ENCODE peak calls at places on chromosomes 11 and 22, in six cellular contexts. One of them, this sample, is unnamed.
A peak's percentile ranks its signal among the peaks of the same experiment; 100 is the strongest.

GRCh38 chr11:102853055-102853454 is 9.6 kb upstream of the MMP3 start:
- DNase-seq in SK-N-SH: no peak
- DNase-seq in transverse colon: no peak
- DNase-seq in sigmoid colon: no peak
- DNase-seq in upper lobe of left lung: no peak
- DNase-seq in esophagus muscularis mucosa: no peak
- DNase-seq in this sample: no peak

GRCh38 chr11:104127828-104128227 is 36.1 kb downstream of the PDGFD start:
- DNase-seq in SK-N-SH: no peak
- DNase-seq in transverse colon: no peak
- DNase-seq in sigmoid colon: no peak
- DNase-seq in upper lobe of left lung: no peak
- DNase-seq in esophagus muscularis mucosa: no peak
- DNase-seq in this sample: no peak

GRCh38 chr11:74570266-74571061 is 21.9 kb upstream of the POLD3 start:
- DNase-seq in SK-N-SH: peak; percentile 70
- DNase-seq in transverse colon: peak; percentile 66
- DNase-seq in sigmoid colon: no peak
- DNase-seq in upper lobe of left lung: peak; percentile 40
- DNase-seq in esophagus muscularis mucosa: no peak
- DNase-seq in this sample: no peak

GRCh38 chr11:84719935-84720577 is 907.1 kb downstream of the DLG2 start:
- DNase-seq in SK-N-SH: peak; percentile 44
- DNase-seq in transverse colon: peak; percentile 7
- DNase-seq in sigmoid colon: no peak
- DNase-seq in upper lobe of left lung: no peak
- DNase-seq in esophagus muscularis mucosa: no peak
- DNase-seq in this sample: no peak

GRCh38 chr11:86955674-86956522 is 703 bp upstream of the FZD4 start:
- DNase-seq in SK-N-SH: peak; percentile 88
- DNase-seq in transverse colon: peak; percentile 85
- DNase-seq in sigmoid colon: peak; percentile 93
- DNase-seq in upper lobe of left lung: peak; percentile 88
- DNase-seq in esophagus muscularis mucosa: peak; percentile 96
- DNase-seq in this sample: peak; percentile 91

GRCh38 chr11:14418801-14419417 is 59.9 kb upstream of the RRAS2 start:
- DNase-seq in SK-N-SH: peak; percentile 34
- DNase-seq in transverse colon: no peak
- DNase-seq in sigmoid colon: no peak
- DNase-seq in upper lobe of left lung: no peak
- DNase-seq in esophagus muscularis mucosa: no peak
- DNase-seq in this sample: no peak

GRCh38 chr11:75273331-75273988 is 32.9 kb downstream of the TPBGL start:
- DNase-seq in SK-N-SH: no peak
- DNase-seq in transverse colon: no peak
- DNase-seq in sigmoid colon: peak; percentile 56
- DNase-seq in upper lobe of left lung: peak; percentile 16
- DNase-seq in esophagus muscularis mucosa: no peak
- DNase-seq in this sample: no peak

GRCh38 chr22:45580703-45581381 is 78.2 kb downstream of the FBLN1 start:
- DNase-seq in SK-N-SH: no peak
- DNase-seq in transverse colon: no peak
- DNase-seq in sigmoid colon: no peak
- DNase-seq in upper lobe of left lung: no peak
- DNase-seq in esophagus muscularis mucosa: no peak
- DNase-seq in this sample: no peak

GRCh38 chr11:128453444-128454336 is 133.7 kb downstream of the ETS1 start:
- DNase-seq in SK-N-SH: no peak
- DNase-seq in transverse colon: peak; percentile 62
- DNase-seq in sigmoid colon: peak; percentile 91
- DNase-seq in upper lobe of left lung: no peak
- DNase-seq in esophagus muscularis mucosa: no peak
- DNase-seq in this sample: no peak

GRCh38 chr11:92837595-92837994 is 131.9 kb upstream of the MTNR1B start:
- DNase-seq in SK-N-SH: no peak
- DNase-seq in transverse colon: no peak
- DNase-seq in sigmoid colon: no peak
- DNase-seq in upper lobe of left lung: no peak
- DNase-seq in esophagus muscularis mucosa: no peak
- DNase-seq in this sample: no peak

GRCh38 chr11:18563090-18563730 is 25.3 kb downstream of the UEVLD start:
- DNase-seq in SK-N-SH: no peak
- DNase-seq in transverse colon: no peak
- DNase-seq in sigmoid colon: no peak
- DNase-seq in upper lobe of left lung: no peak
- DNase-seq in esophagus muscularis mucosa: no peak
- DNase-seq in this sample: no peak

DNA sequence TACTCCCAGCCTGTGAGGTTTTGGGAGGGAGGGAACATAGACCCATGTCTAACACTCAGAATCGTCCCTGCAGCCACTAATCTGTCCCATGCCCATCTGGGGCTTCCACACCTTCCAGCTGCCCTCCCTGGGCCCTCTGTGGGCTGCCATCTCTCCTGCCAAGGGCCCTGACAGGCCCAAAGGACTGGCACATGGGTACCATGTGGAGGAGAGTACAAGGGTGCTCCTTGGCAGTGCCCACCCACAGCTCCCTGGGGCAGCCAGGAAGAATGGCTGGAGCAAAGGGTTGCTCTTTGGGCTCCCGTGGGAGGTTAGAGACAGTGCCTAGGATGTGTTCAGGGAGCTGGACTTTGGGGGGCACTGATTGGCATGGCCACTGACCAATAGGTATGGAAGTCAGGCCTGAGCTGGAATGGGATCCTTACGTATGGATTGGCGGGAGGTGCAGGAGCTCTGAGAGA is 56.8 kb downstream of the CD82 start:
- DNase-seq in SK-N-SH: no peak
- DNase-seq in transverse colon: peak; percentile 4
- DNase-seq in sigmoid colon: peak; percentile 58
- DNase-seq in upper lobe of left lung: peak; percentile 12
- DNase-seq in esophagus muscularis mucosa: peak; percentile 74
- DNase-seq in this sample: peak; percentile 62
- H3K27ac ChIP-seq in SK-N-SH: no peak overlapping the region
- H3K27ac ChIP-seq in transverse colon: no peak overlapping the region
- H3K27ac ChIP-seq in sigmoid colon: no peak overlapping the region
- H3K27ac ChIP-seq in upper lobe of left lung: no peak overlapping the region
- H3K27ac ChIP-seq in esophagus muscularis mucosa: no peak overlapping the region
- H3K27ac ChIP-seq in this sample: no peak overlapping the region

GRCh38 chr11:44147751-44148150 is 52.3 kb downstream of the EXT2 start:
- DNase-seq in SK-N-SH: no peak
- DNase-seq in transverse colon: no peak
- DNase-seq in sigmoid colon: no peak
- DNase-seq in upper lobe of left lung: no peak
- DNase-seq in esophagus muscularis mucosa: no peak
- DNase-seq in this sample: no peak
- TF ChIP-seq POLR2AphosphoS5 in SK-N-SH: no peak
- TF ChIP-seq POLR2AphosphoS5 in transverse colon: no peak
- TF ChIP-seq POLR2AphosphoS5 in sigmoid colon: no peak
- TF ChIP-seq POLR2AphosphoS5 in upper lobe of left lung: no peak
- TF ChIP-seq POLR2AphosphoS5 in esophagus muscularis mucosa: no peak
- TF ChIP-seq POLR2AphosphoS5 in this sample: no peak

GRCh38 chr11:125901872-125902271 is 1.1 kb downstream of the PUS3 start:
- DNase-seq in SK-N-SH: no peak
- DNase-seq in transverse colon: no peak
- DNase-seq in sigmoid colon: no peak
- DNase-seq in upper lobe of left lung: no peak
- DNase-seq in esophagus muscularis mucosa: no peak
- DNase-seq in this sample: no peak

GRCh38 chr11:125904678-125905077 is 370 bp downstream of the DDX25 start:
- DNase-seq in SK-N-SH: no peak
- DNase-seq in transverse colon: no peak
- DNase-seq in sigmoid colon: no peak
- DNase-seq in upper lobe of left lung: no peak
- DNase-seq in esophagus muscularis mucosa: no peak
- DNase-seq in this sample: no peak

GRCh38 chr11:125902315-125902926 is 585 bp downstream of the PUS3 start:
- DNase-seq in SK-N-SH: no peak
- DNase-seq in transverse colon: no peak
- DNase-seq in sigmoid colon: no peak
- DNase-seq in upper lobe of left lung: no peak
- DNase-seq in esophagus muscularis mucosa: no peak
- DNase-seq in this sample: no peak

GRCh38 chr11:125903753-125904659 is at the start of gene DDX25:
- DNase-seq in SK-N-SH: peak; percentile 95
- DNase-seq in transverse colon: no peak
- DNase-seq in sigmoid colon: no peak
- DNase-seq in upper lobe of left lung: no peak
- DNase-seq in esophagus muscularis mucosa: no peak
- DNase-seq in this sample: no peak

GRCh38 chr11:125902927-125903752 is at the start of gene PUS3:
- DNase-seq in SK-N-SH: peak; percentile 90
- DNase-seq in transverse colon: peak; percentile 90
- DNase-seq in sigmoid colon: peak; percentile 94
- DNase-seq in upper lobe of left lung: peak; percentile 92
- DNase-seq in esophagus muscularis mucosa: peak; percentile 97
- DNase-seq in this sample: peak; percentile 93
- TF ChIP-seq EP300 in SK-N-SH: no peak
- TF ChIP-seq EP300 in transverse colon: no peak
- TF ChIP-seq EP300 in sigmoid colon: no peak
- TF ChIP-seq EP300 in upper lobe of left lung: no peak
- TF ChIP-seq EP300 in esophagus muscularis mucosa: no peak
- TF ChIP-seq EP300 in this sample: no peak

GRCh38 chr22:23762866-23763578 is at the start of gene C22orf15:
- DNase-seq in SK-N-SH: peak; percentile 19
- DNase-seq in transverse colon: no peak
- DNase-seq in sigmoid colon: no peak
- DNase-seq in upper lobe of left lung: no peak
- DNase-seq in esophagus muscularis mucosa: peak; percentile 85
- DNase-seq in this sample: no peak
- H3K27ac ChIP-seq in SK-N-SH: no peak within 1 kb of the TSS
- H3K27ac ChIP-seq in transverse colon: no peak within 1 kb of the TSS
- H3K27ac ChIP-seq in sigmoid colon: no peak within 1 kb of the TSS
- H3K27ac ChIP-seq in upper lobe of left lung: no peak within 1 kb of the TSS
- H3K27ac ChIP-seq in esophagus muscularis mucosa: no peak within 1 kb of the TSS
- H3K27ac ChIP-seq in this sample: no peak within 1 kb of the TSS

GRCh38 chr11:69648679-69649575 is 8.0 kb downstream of the CCND1 start:
- DNase-seq in SK-N-SH: no peak
- DNase-seq in transverse colon: no peak
- DNase-seq in sigmoid colon: peak; percentile 60
- DNase-seq in upper lobe of left lung: no peak
- DNase-seq in esophagus muscularis mucosa: no peak
- DNase-seq in this sample: peak; percentile 52

GRCh38 chr11:69647349-69647748 is 6.4 kb downstream of the CCND1 start:
- DNase-seq in SK-N-SH: no peak
- DNase-seq in transverse colon: no peak
- DNase-seq in sigmoid colon: no peak
- DNase-seq in upper lobe of left lung: no peak
- DNase-seq in esophagus muscularis mucosa: no peak
- DNase-seq in this sample: peak; percentile 48

GRCh38 chr11:69649576-69649900 is 8.6 kb downstream of the CCND1 start:
- DNase-seq in SK-N-SH: no peak
- DNase-seq in transverse colon: no peak
- DNase-seq in sigmoid colon: no peak
- DNase-seq in upper lobe of left lung: no peak
- DNase-seq in esophagus muscularis mucosa: no peak
- DNase-seq in this sample: no peak

GRCh38 chr11:69646493-69647201 is 5.7 kb downstream of the CCND1 start:
- DNase-seq in SK-N-SH: peak; percentile 61
- DNase-seq in transverse colon: no peak
- DNase-seq in sigmoid colon: peak; percentile 57
- DNase-seq in upper lobe of left lung: no peak
- DNase-seq in esophagus muscularis mucosa: no peak
- DNase-seq in this sample: peak; percentile 55

GRCh38 chr11:69647761-69648497 is 7.0 kb downstream of the CCND1 start:
- DNase-seq in SK-N-SH: no peak
- DNase-seq in transverse colon: no peak
- DNase-seq in sigmoid colon: peak; percentile 57
- DNase-seq in upper lobe of left lung: no peak
- DNase-seq in esophagus muscularis mucosa: no peak
- DNase-seq in this sample: peak; percentile 54
- TF ChIP-seq POLR2AphosphoS5 in SK-N-SH: peak; percentile 11
- TF ChIP-seq POLR2AphosphoS5 in transverse colon: no peak
- TF ChIP-seq POLR2AphosphoS5 in sigmoid colon: no peak
- TF ChIP-seq POLR2AphosphoS5 in upper lobe of left lung: no peak
- TF ChIP-seq POLR2AphosphoS5 in esophagus muscularis mucosa: no peak
- TF ChIP-seq POLR2AphosphoS5 in this sample: no peak

GRCh38 chr22:20076627-20077172 is 3.3 kb upstream of the DGCR8 start:
- DNase-seq in SK-N-SH: no peak
- DNase-seq in transverse colon: no peak
- DNase-seq in sigmoid colon: no peak
- DNase-seq in upper lobe of left lung: no peak
- DNase-seq in esophagus muscularis mucosa: no peak
- DNase-seq in this sample: no peak

GRCh38 chr22:20080445-20080775 is 369 bp downstream of the DGCR8 start:
- DNase-seq in SK-N-SH: peak; percentile 90
- DNase-seq in transverse colon: peak; percentile 71
- DNase-seq in sigmoid colon: peak; percentile 84
- DNase-seq in upper lobe of left lung: peak; percentile 74
- DNase-seq in esophagus muscularis mucosa: no peak
- DNase-seq in this sample: peak; percentile 78

GRCh38 chr22:20080776-20081654 is 974 bp downstream of the DGCR8 start:
- DNase-seq in SK-N-SH: peak; percentile 54
- DNase-seq in transverse colon: peak; percentile 25
- DNase-seq in sigmoid colon: no peak
- DNase-seq in upper lobe of left lung: peak; percentile 32
- DNase-seq in esophagus muscularis mucosa: no peak
- DNase-seq in this sample: no peak

GRCh38 chr22:20083157-20083890 is 3.3 kb downstream of the DGCR8 start:
- DNase-seq in SK-N-SH: no peak
- DNase-seq in transverse colon: no peak
- DNase-seq in sigmoid colon: no peak
- DNase-seq in upper lobe of left lung: no peak
- DNase-seq in esophagus muscularis mucosa: no peak
- DNase-seq in this sample: no peak

DNA sequence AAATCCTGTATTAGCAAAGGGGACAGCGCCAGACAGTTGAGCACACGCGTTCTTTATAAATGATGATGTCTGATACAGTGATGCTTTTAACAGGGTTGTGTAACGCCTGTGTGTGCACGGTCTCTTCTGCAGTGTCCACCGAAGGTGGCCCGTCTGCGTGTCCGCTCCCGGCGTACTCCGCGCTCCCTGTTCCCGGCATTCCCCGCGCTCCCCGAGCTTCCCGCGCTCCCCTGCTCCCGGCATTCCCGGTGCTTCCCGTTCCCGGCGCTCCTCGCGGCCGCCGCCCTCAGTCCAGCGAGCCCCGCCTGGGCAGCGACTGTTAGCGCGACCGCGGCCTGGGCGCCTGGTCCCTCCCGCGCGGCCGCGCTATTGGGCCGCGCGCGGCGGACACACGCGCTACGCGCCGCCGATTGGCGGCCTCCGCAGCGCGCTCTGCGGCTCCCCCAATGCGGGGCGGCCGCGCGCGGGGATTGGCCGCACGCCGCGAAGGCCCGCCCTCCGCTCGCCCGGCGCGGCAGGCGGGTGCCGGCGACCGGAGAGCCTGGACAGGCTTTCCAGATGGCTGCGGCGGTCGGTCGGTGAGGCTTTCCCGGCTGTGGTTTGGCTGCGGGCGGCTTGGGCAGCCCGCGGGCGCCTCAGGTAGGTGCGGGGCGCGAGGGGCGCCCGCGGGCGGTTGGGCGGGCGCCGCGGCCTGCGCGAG is at the start of gene DGCR8:
- DNase-seq in SK-N-SH: peak; percentile 97
- DNase-seq in transverse colon: peak; percentile 94
- DNase-seq in sigmoid colon: peak; percentile 96
- DNase-seq in upper lobe of left lung: peak; percentile 94
- DNase-seq in esophagus muscularis mucosa: peak; percentile 94
- DNase-seq in this sample: peak; percentile 93
- TF ChIP-seq EP300 in SK-N-SH: no peak
- TF ChIP-seq EP300 in transverse colon: peak; percentile 66
- TF ChIP-seq EP300 in sigmoid colon: no peak
- TF ChIP-seq EP300 in upper lobe of left lung: no peak
- TF ChIP-seq EP300 in esophagus muscularis mucosa: no peak
- TF ChIP-seq EP300 in this sample: no peak